ENCODE peak calls at places on chromosomes 13 and 19, in eight cellular contexts. T is fibroblast of lung, S is neural progenitor cell, F is small intestine, W is aorta, E is transverse colon, J is AG04450, O is neuronal stem cell. G is an unnamed sample. For H3K9me3, the result is how much of the 10 kb centered on the place peaks cover.

GRCh38 chr13:30257433-30258099 is 49.8 kb downstream of the KATNAL1 start:
- DNase-seq in S (peak), T (peak), J (no peak), F (no peak), O (peak), E (no peak), W (no peak), G (no peak)

GRCh38 chr19:11194657-11195056 is 2.7 kb downstream of the KANK2 start:
- DNase-seq in E (no peak), F (no peak), J (no peak), T (no peak), O (no peak), S (no peak), W (no peak), G (no peak)

GRCh38 chr13:38848360-38848759 is 142.3 kb downstream of the STOML3 start:
- DNase-seq in T (no peak), E (no peak), S (no peak), W (no peak), F (no peak), O (no peak), J (no peak), G (no peak)

GRCh38 chr13:24184265-24184841 is 23.8 kb downstream of the SPATA13 start:
- DNase-seq in O (no peak), W (no peak), T (no peak), S (no peak), J (no peak), F (peak), E (no peak), G (no peak)

GRCh38 chr13:83733293-83733692 is 149.0 kb downstream of the SLITRK1 start:
- DNase-seq in F (no peak), J (no peak), O (no peak), W (no peak), E (no peak), S (no peak), T (no peak), G (no peak)

GRCh38 chr19:55603581-55604292 is 1.7 kb upstream of the ZNF865 start:
- DNase-seq in W (no peak), O (no peak), S (no peak), F (peak), J (no peak), E (peak), T (no peak), G (no peak)

GRCh38 chr19:54415208-54415900 is at the start of gene TTYH1:
- DNase-seq in O (no peak), S (peak), W (no peak), F (no peak), E (no peak), T (no peak), J (no peak), G (no peak)

GRCh38 chr19:12899891-12900518 is 9.0 kb downstream of the GCDH start:
- DNase-seq in J (no peak), O (no peak), E (peak), F (no peak), T (no peak), W (no peak), S (no peak), G (no peak)

GRCh38 chr19:18427080-18427751 is 8.0 kb downstream of the SSBP4 start:
- DNase-seq in T (no peak), E (no peak), J (no peak), S (no peak), F (no peak), O (no peak), W (no peak), G (no peak)

GRCh38 chr19:1508507-1508856 is 4.3 kb downstream of the ADAMTSL5 start:
- DNase-seq in O (no peak), S (no peak), J (no peak), F (no peak), E (no peak), T (no peak), W (no peak), G (no peak)
- H3K27ac ChIP-seq in O (no peak), S (no peak), J (no peak), F (peak), E (peak), T (no peak), W (peak), G (no peak)

DNA sequence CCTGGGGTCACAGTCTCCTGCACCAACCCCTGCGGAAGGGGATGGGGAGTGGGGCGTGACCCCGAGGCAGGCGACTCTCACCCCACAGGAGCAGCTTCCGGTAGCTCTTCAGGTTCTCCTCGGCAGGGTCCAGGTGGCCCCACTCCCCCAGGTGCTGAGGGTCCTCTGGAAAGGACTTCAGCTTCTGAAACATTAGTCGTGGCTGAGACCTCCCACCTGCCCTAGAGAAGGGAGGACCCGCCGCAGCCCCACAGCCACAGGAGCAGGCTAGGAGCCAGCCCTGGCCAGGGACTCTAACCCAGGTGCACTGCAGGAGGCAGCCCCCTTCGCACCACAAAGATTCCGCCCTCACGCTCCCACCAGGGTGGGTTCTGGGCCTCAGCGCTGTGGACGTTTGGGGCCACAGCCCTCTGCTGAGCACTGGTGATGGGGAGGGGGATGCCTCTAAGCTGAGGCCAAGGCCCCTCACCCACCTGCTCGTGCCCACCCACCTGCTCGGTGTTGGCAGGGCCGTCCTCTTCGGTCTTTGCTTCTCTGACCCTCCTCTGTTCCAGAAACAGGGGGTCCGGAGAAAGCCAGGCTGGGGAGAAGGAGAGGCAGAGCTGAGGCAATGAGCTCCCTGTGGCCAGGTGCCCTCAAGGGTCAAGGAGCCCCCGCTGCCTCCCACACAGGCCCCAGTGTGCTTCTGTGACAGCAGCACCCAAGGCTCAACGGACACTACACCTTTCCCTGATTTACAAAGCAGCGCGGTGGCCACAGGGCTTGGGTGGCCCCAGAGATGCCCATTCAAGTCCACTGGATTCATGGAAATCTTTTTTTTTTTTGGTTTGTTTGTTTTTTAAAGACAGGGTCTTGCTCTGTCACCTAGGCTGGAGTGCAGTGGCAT is 11.0 kb downstream of the ZSCAN18 start:
- DNase-seq in E (no peak), F (no peak), S (no peak), W (no peak), T (no peak), J (no peak), O (no peak), G (no peak)
- H3K9me3 ChIP-seq in E (half or more), F (under half), S (under half), W (under half), T (under half), J (half or more), O (under half), G (under half)

GRCh38 chr13:107642841-107643240 is 572.5 kb downstream of the LIG4 start:
- DNase-seq in E (no peak), S (no peak), J (peak), W (no peak), O (no peak), T (no peak), F (no peak), G (no peak)
- H3K27ac ChIP-seq in E (no peak), S (no peak), J (no peak), W (no peak), O (no peak), T (no peak), F (no peak), G (no peak)

DNA sequence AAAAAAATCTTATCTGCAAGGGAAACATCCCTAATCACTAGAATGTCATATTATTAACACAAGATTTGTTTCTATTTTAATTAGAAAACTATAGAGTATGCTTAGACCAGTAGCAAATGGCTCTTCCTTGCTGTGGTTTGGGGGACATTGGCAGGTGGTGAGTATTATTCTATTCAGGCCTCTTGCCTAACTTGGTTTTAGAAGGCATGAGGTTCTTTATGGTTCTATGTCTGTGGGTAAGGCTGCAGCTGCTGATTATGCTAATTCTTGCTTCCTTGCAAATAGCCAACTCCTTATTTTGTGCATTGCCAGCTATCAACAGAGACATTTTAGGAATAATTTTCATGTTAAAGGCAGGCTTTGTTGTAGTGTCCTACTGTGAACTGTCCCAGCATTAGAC is 1345.0 kb downstream of the UQCRFS1 start:
- DNase-seq in E (no peak), T (no peak), O (no peak), W (no peak), F (no peak), S (no peak), J (no peak), G (no peak)
- H3K9me3 ChIP-seq in E (under half), T (under half), O (under half), W (under half), F (under half), S (under half), J (under half), G (under half)

GRCh38 chr19:42108527-42109389 is 23.5 kb downstream of the POU2F2 start:
- DNase-seq in F (peak), T (peak), J (peak), O (peak), W (peak), E (peak), S (peak), G (peak)
- H3K27ac ChIP-seq in F (no peak), T (no peak), J (no peak), O (no peak), W (no peak), E (no peak), S (no peak), G (no peak)

GRCh38 chr19:58261600-58261967 is 17.2 kb upstream of the ZNF8 start:
- DNase-seq in S (no peak), T (peak), F (no peak), O (no peak), J (no peak), E (no peak), W (no peak), G (no peak)
- H3K9me3 ChIP-seq in S (half or more), T (under half), F (under half), O (half or more), J (half or more), E (half or more), W (half or more), G (half or more)

DNA sequence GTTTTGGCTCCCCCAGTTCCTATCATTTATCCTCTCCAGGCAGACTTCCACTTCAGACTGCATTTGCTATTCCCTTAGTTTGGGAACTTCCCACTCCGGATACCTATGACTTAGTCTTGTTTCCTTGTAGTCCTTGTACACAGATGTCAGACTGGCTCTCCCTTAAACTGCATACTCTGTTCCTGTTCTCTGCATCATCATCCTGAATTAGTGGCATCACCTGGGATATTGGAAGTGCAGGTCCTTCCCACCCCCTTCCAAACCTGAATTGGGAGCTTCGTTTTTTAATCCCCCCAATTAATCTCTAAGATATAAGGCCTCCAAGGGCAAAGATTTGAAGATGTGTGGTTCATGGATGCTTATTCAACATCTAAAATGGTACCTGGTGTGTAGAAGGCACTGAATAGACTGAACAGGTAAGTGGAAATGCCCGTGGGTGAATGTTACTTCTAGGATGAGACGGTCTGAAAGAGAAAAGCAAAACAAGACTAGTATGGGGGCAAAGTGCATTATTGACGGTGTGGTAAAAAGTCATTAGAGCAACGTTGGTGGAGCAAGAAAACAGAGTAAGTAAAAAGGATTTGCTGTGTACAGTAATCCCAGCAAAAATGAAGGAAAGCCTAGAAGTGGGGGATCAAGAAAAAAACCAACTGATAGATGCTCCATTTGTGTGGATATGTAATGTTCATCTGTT is 9.6 kb downstream of the MIR17HG start:
- DNase-seq in F (peak), O (no peak), T (no peak), J (no peak), S (no peak), E (no peak), W (no peak), G (no peak)
- H3K27ac ChIP-seq in F (no peak), O (no peak), T (no peak), J (no peak), S (peak), E (no peak), W (no peak), G (no peak)

G was measured in PC-9.